ENCODE peak calls at places on chromosomes 3 and 15, in seven cellular contexts. H is IMR-90, E is neuronal stem cell, T is H9, D is mesenchymal stem cell, R is trophoblast cell, W is H1. M is an unnamed sample.

GRCh38 chr3:37367436-37367835 is 193.1 kb upstream of the LRRFIP2 start:
- DNase-seq in H (no peak), E (no peak), T (no peak), D (no peak), R (no peak), W (no peak), M (no peak)

GRCh38 chr15:43383070-43383469 is 12.2 kb downstream of the TUBGCP4 start:
- DNase-seq in H (peak; percentile 78), E (no peak), T (no peak), D (peak; percentile 66), R (no peak), W (no peak), M (no peak)

GRCh38 chr15:92527197-92527596 is 128.4 kb downstream of the FAM174B start:
- DNase-seq in H (no peak), E (no peak), T (no peak), D (no peak), R (no peak), W (no peak), M (no peak)

GRCh38 chr3:32797776-32798175 is 20.0 kb upstream of the TRIM71 start:
- DNase-seq in H (no peak), E (no peak), T (no peak), D (no peak), R (peak; percentile 57), W (no peak), M (peak; percentile 38)

GRCh38 chr3:169699536-169700050 is 36.1 kb upstream of the MECOM start:
- DNase-seq in H (peak; percentile 72), E (no peak), T (no peak), D (no peak), R (no peak), W (no peak), M (no peak)

GRCh38 chr3:9135930-9136525 is 113.4 kb downstream of the SRGAP3 start:
- DNase-seq in H (no peak), E (peak; percentile 64), T (peak; percentile 85), D (no peak), R (no peak), W (peak; percentile 74), M (peak; percentile 55)

GRCh38 chr15:63805993-63806980 is 27.5 kb downstream of the HERC1 start:
- DNase-seq in H (peak; percentile 11), E (no peak), T (no peak), D (no peak), R (peak; percentile 30), W (no peak), M (no peak)

GRCh38 chr15:93829115-93829849 is 402.1 kb upstream of the MCTP2 start:
- DNase-seq in H (no peak), E (no peak), T (no peak), D (peak; percentile 14), R (peak; percentile 96), W (no peak), M (peak; percentile 98)

GRCh38 chr3:113606539-113607218 is 74.3 kb downstream of the SIDT1 start:
- DNase-seq in H (no peak), E (no peak), T (no peak), D (no peak), R (no peak), W (no peak), M (peak; percentile 8)

GRCh38 chr15:100570282-100570681 is 31.7 kb downstream of the LINS1 start:
- DNase-seq in H (peak; percentile 5), E (no peak), T (no peak), D (no peak), R (no peak), W (no peak), M (peak; percentile 1)

GRCh38 chr15:44207643-44208042 is 12.6 kb upstream of the FRMD5 start:
- DNase-seq in H (peak; percentile 84), E (no peak), T (no peak), D (no peak), R (no peak), W (no peak), M (no peak)

GRCh38 chr15:67000896-67001295 is 64.5 kb upstream of the SMAD3 start:
- DNase-seq in H (no peak), E (no peak), T (no peak), D (no peak), R (no peak), W (peak; percentile 39), M (no peak)

GRCh38 chr3:173257797-173258196 is 116.8 kb upstream of the SPATA16 start:
- DNase-seq in H (no peak), E (no peak), T (no peak), D (no peak), R (no peak), W (no peak), M (no peak)

GRCh38 chr15:99384992-99385669 is 133.8 kb downstream of the LRRC28 start:
- DNase-seq in H (no peak), E (no peak), T (no peak), D (no peak), R (no peak), W (no peak), M (peak; percentile 16)

GRCh38 chr3:152574461-152575079 is 260.4 kb upstream of the P2RY1 start:
- DNase-seq in H (peak; percentile 51), E (peak; percentile 24), T (no peak), D (peak; percentile 65), R (peak; percentile 42), W (no peak), M (peak; percentile 68)

GRCh38 chr3:139588450-139588849 is 48.9 kb upstream of the RBP1 start:
- DNase-seq in H (no peak), E (peak; percentile 11), T (peak; percentile 77), D (no peak), R (peak; percentile 13), W (peak; percentile 83), M (peak; percentile 81)

GRCh38 chr15:80478075-80478474 is 73.9 kb downstream of the ARNT2 start:
- DNase-seq in H (peak; percentile 73), E (no peak), T (no peak), D (no peak), R (no peak), W (no peak), M (no peak)

GRCh38 chr3:195139876-195140240 is 131.1 kb downstream of the XXYLT1 start:
- DNase-seq in H (peak; percentile 62), E (no peak), T (no peak), D (peak; percentile 17), R (peak; percentile 71), W (no peak), M (no peak)

GRCh38 chr15:59741274-59741906 is 52.3 kb upstream of the BNIP2 start:
- DNase-seq in H (no peak), E (peak; percentile 20), T (peak; percentile 50), D (peak; percentile 8), R (peak; percentile 53), W (no peak), M (peak; percentile 71)

GRCh38 chr15:78313383-78313782 is 14.0 kb upstream of the SKIC8 start:
- DNase-seq in H (no peak), E (no peak), T (no peak), D (no peak), R (no peak), W (no peak), M (no peak)

GRCh38 chr15:41789237-41789636 is 15.0 kb downstream of the MAPKBP1 start:
- DNase-seq in H (no peak), E (no peak), T (no peak), D (no peak), R (no peak), W (no peak), M (no peak)

GRCh38 chr15:97085806-97086205 is 755.3 kb downstream of the NR2F2 start:
- DNase-seq in H (no peak), E (no peak), T (no peak), D (no peak), R (peak; percentile 75), W (no peak), M (no peak)

GRCh38 chr3:187286467-187287059 is 5.0 kb downstream of the MASP1 start:
- DNase-seq in H (peak; percentile 94), E (no peak), T (no peak), D (peak; percentile 97), R (peak; percentile 78), W (no peak), M (no peak)

GRCh38 chr15:89196994-89197393 is 24.4 kb downstream of the RLBP1 start:
- DNase-seq in H (no peak), E (no peak), T (no peak), D (no peak), R (no peak), W (no peak), M (no peak)

GRCh38 chr15:74319596-74320357 is 47.7 kb downstream of the CYP11A1 start:
- DNase-seq in H (no peak), E (peak; percentile 80), T (peak; percentile 88), D (no peak), R (peak; percentile 33), W (no peak), M (peak; percentile 91)

GRCh38 chr3:124260206-124260915 is 268.4 kb upstream of the ROPN1 start:
- DNase-seq in H (peak; percentile 73), E (no peak), T (no peak), D (peak; percentile 93), R (peak; percentile 14), W (no peak), M (peak; percentile 40)

GRCh38 chr3:112136046-112136445 is 3.0 kb upstream of the GCSAM start:
- DNase-seq in H (no peak), E (no peak), T (no peak), D (no peak), R (no peak), W (no peak), M (no peak)

GRCh38 chr3:102074951-102075350 is 225.6 kb downstream of the NFKBIZ start:
- DNase-seq in H (peak; percentile 22), E (no peak), T (no peak), D (peak; percentile 82), R (peak; percentile 6), W (no peak), M (no peak)
- H2AK5ac ChIP-seq in H (no peak overlapping the region), E (no peak overlapping the region), T (no peak overlapping the region), D (no peak overlapping the region), R (no peak overlapping the region), W (no peak overlapping the region), M (no peak overlapping the region)

DNA sequence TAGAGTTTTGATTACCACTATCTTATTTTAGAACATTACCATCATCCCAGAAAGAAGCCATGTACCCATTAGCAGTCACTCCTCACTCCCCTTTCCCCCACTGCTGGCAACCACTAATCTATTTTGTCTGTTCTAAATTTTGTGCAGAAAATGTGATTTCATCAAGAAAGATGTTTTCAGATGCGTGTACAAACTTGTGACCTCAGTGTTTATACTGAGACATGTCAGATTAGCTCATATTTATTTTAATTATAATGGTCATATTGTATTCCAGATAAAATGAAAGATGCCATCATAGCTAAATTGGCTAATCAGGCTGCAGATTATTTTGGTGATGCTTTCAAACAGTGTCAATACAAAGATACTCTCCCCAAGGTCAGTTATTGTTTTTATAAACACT is 27.8 kb downstream of the PDCD6IP start:
- DNase-seq in H (peak; percentile 33), E (no peak), T (no peak), D (no peak), R (no peak), W (no peak), M (no peak)
- H3K23ac ChIP-seq in H (peak overlapping the region; percentile 9), E (no peak overlapping the region), T (no peak overlapping the region), D (no peak overlapping the region), R (no peak overlapping the region), W (no peak overlapping the region), M (no peak overlapping the region)

DNA sequence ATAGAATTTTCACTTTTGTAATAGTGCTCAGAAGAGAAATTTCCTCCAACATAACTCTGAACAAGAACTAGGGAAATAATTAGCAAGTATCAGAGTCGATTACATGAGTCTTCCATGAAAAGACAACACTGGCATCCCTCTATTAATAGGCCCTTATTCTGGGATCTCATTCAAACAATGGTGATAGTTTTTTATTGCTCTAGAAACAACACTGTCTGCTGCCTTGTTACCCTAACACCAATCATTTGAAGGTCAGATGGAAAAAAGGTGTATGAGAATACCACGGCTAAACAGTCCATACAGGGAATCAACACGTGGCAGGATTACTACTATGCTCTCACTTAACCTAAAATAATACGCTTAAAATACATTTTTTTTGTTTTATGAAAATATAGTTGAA is 35.9 kb downstream of the GNB4 start:
- DNase-seq in H (no peak), E (no peak), T (no peak), D (no peak), R (no peak), W (no peak), M (no peak)
- H2AK5ac ChIP-seq in H (no peak overlapping the region), E (no peak overlapping the region), T (no peak overlapping the region), D (no peak overlapping the region), R (no peak overlapping the region), W (no peak overlapping the region), M (no peak overlapping the region)

GRCh38 chr3:4707324-4707723 is 214.2 kb downstream of the ITPR1 start:
- DNase-seq in H (no peak), E (no peak), T (no peak), D (no peak), R (no peak), W (no peak), M (no peak)
- H3K23ac ChIP-seq in H (no peak overlapping the region), E (no peak overlapping the region), T (no peak overlapping the region), D (no peak overlapping the region), R (no peak overlapping the region), W (no peak overlapping the region), M (no peak overlapping the region)